ENCODE peak calls at places on chromosomes 12 and 14, in seven cellular contexts. One of them, this sample, is unnamed.

GRCh38 chr12:56927281-56927680 is 6.9 kb downstream of the SDR9C7 start:
- DNase-seq in DND-41: no peak
- DNase-seq in bronchial epithelial cell: no peak
- DNase-seq in A549: no peak
- DNase-seq in esophagus squamous epithelium: no peak
- DNase-seq in AG10803: no peak
- DNase-seq in coronary artery: no peak
- DNase-seq in this sample: no peak

GRCh38 chr12:109757671-109758265 is 44.1 kb downstream of the FAM222A start:
- DNase-seq in DND-41: no peak
- DNase-seq in bronchial epithelial cell: no peak
- DNase-seq in A549: no peak
- DNase-seq in esophagus squamous epithelium: no peak
- DNase-seq in AG10803: no peak
- DNase-seq in coronary artery: peak
- DNase-seq in this sample: no peak

GRCh38 chr14:88424573-88424972 is 39.1 kb downstream of the SPATA7 start:
- DNase-seq in DND-41: no peak
- DNase-seq in bronchial epithelial cell: no peak
- DNase-seq in A549: no peak
- DNase-seq in esophagus squamous epithelium: no peak
- DNase-seq in AG10803: peak
- DNase-seq in coronary artery: no peak
- DNase-seq in this sample: no peak

GRCh38 chr12:85923767-85924331 is 49.8 kb downstream of the NTS start:
- DNase-seq in DND-41: no peak
- DNase-seq in bronchial epithelial cell: peak
- DNase-seq in A549: peak
- DNase-seq in esophagus squamous epithelium: no peak
- DNase-seq in AG10803: peak
- DNase-seq in coronary artery: no peak
- DNase-seq in this sample: peak

GRCh38 chr14:47302121-47302520 is 373.3 kb downstream of the MDGA2 start:
- DNase-seq in DND-41: no peak
- DNase-seq in bronchial epithelial cell: no peak
- DNase-seq in A549: no peak
- DNase-seq in esophagus squamous epithelium: no peak
- DNase-seq in AG10803: no peak
- DNase-seq in coronary artery: no peak
- DNase-seq in this sample: no peak

GRCh38 chr14:72558721-72559120 is 335.2 kb downstream of the DPF3 start:
- DNase-seq in DND-41: no peak
- DNase-seq in bronchial epithelial cell: peak
- DNase-seq in A549: no peak
- DNase-seq in esophagus squamous epithelium: no peak
- DNase-seq in AG10803: peak
- DNase-seq in coronary artery: no peak
- DNase-seq in this sample: peak

GRCh38 chr14:24871302-24871701 is 178.6 kb downstream of the STXBP6 start:
- DNase-seq in DND-41: no peak
- DNase-seq in bronchial epithelial cell: no peak
- DNase-seq in A549: no peak
- DNase-seq in esophagus squamous epithelium: no peak
- DNase-seq in AG10803: no peak
- DNase-seq in coronary artery: no peak
- DNase-seq in this sample: no peak

GRCh38 chr12:12244341-12244740 is 22.5 kb downstream of the LRP6 start:
- DNase-seq in DND-41: no peak
- DNase-seq in bronchial epithelial cell: no peak
- DNase-seq in A549: no peak
- DNase-seq in esophagus squamous epithelium: no peak
- DNase-seq in AG10803: no peak
- DNase-seq in coronary artery: no peak
- DNase-seq in this sample: no peak

GRCh38 chr14:23566782-23567185 is 807 bp downstream of the AP1G2 start:
- DNase-seq in DND-41: no peak
- DNase-seq in bronchial epithelial cell: no peak
- DNase-seq in A549: peak
- DNase-seq in esophagus squamous epithelium: no peak
- DNase-seq in AG10803: peak
- DNase-seq in coronary artery: no peak
- DNase-seq in this sample: no peak

GRCh38 chr12:63821781-63822251 is 22.7 kb upstream of the SRGAP1 start:
- DNase-seq in DND-41: no peak
- DNase-seq in bronchial epithelial cell: no peak
- DNase-seq in A549: no peak
- DNase-seq in esophagus squamous epithelium: no peak
- DNase-seq in AG10803: peak
- DNase-seq in coronary artery: no peak
- DNase-seq in this sample: no peak

GRCh38 chr14:73251516-73252215 is 14.4 kb downstream of the PAPLN start:
- DNase-seq in DND-41: no peak
- DNase-seq in bronchial epithelial cell: no peak
- DNase-seq in A549: no peak
- DNase-seq in esophagus squamous epithelium: no peak
- DNase-seq in AG10803: no peak
- DNase-seq in coronary artery: no peak
- DNase-seq in this sample: no peak

GRCh38 chr14:75831455-75831854 is 150.3 kb downstream of the TGFB3 start:
- DNase-seq in DND-41: peak
- DNase-seq in bronchial epithelial cell: peak
- DNase-seq in A549: peak
- DNase-seq in esophagus squamous epithelium: no peak
- DNase-seq in AG10803: peak
- DNase-seq in coronary artery: no peak
- DNase-seq in this sample: no peak

GRCh38 chr12:128111333-128111732 is 155.6 kb upstream of the TMEM132C start:
- DNase-seq in DND-41: no peak
- DNase-seq in bronchial epithelial cell: no peak
- DNase-seq in A549: no peak
- DNase-seq in esophagus squamous epithelium: no peak
- DNase-seq in AG10803: no peak
- DNase-seq in coronary artery: no peak
- DNase-seq in this sample: no peak

GRCh38 chr12:72836184-72836583 is 564.0 kb downstream of the TRHDE start:
- DNase-seq in DND-41: no peak
- DNase-seq in bronchial epithelial cell: no peak
- DNase-seq in A549: no peak
- DNase-seq in esophagus squamous epithelium: no peak
- DNase-seq in AG10803: no peak
- DNase-seq in coronary artery: no peak
- DNase-seq in this sample: no peak

GRCh38 chr12:24198070-24198469 is 248.6 kb upstream of the SOX5 start:
- DNase-seq in DND-41: no peak
- DNase-seq in bronchial epithelial cell: no peak
- DNase-seq in A549: no peak
- DNase-seq in esophagus squamous epithelium: no peak
- DNase-seq in AG10803: no peak
- DNase-seq in coronary artery: no peak
- DNase-seq in this sample: no peak

GRCh38 chr12:120252071-120252906 is 13.2 kb downstream of the PXN start:
- DNase-seq in DND-41: peak
- DNase-seq in bronchial epithelial cell: no peak
- DNase-seq in A549: no peak
- DNase-seq in esophagus squamous epithelium: no peak
- DNase-seq in AG10803: no peak
- DNase-seq in coronary artery: no peak
- DNase-seq in this sample: no peak

GRCh38 chr12:14629832-14630688 is 62.4 kb upstream of the PLBD1 start:
- DNase-seq in DND-41: peak
- DNase-seq in bronchial epithelial cell: peak
- DNase-seq in A549: peak
- DNase-seq in esophagus squamous epithelium: no peak
- DNase-seq in AG10803: peak
- DNase-seq in coronary artery: no peak
- DNase-seq in this sample: peak

GRCh38 chr12:80293347-80293746 is 150.7 kb upstream of the PTPRQ start:
- DNase-seq in DND-41: no peak
- DNase-seq in bronchial epithelial cell: peak
- DNase-seq in A549: no peak
- DNase-seq in esophagus squamous epithelium: no peak
- DNase-seq in AG10803: no peak
- DNase-seq in coronary artery: no peak
- DNase-seq in this sample: no peak

GRCh38 chr12:82527165-82527780 is 159.4 kb upstream of the TMTC2 start:
- DNase-seq in DND-41: peak
- DNase-seq in bronchial epithelial cell: peak
- DNase-seq in A549: peak
- DNase-seq in esophagus squamous epithelium: no peak
- DNase-seq in AG10803: peak
- DNase-seq in coronary artery: no peak
- DNase-seq in this sample: peak

GRCh38 chr14:75519826-75520692 is 2.2 kb upstream of the BATF start:
- DNase-seq in DND-41: no peak
- DNase-seq in bronchial epithelial cell: peak
- DNase-seq in A549: no peak
- DNase-seq in esophagus squamous epithelium: no peak
- DNase-seq in AG10803: peak
- DNase-seq in coronary artery: no peak
- DNase-seq in this sample: peak

GRCh38 chr12:122840580-122841513 is 5.6 kb downstream of the HIP1R start:
- DNase-seq in DND-41: no peak
- DNase-seq in bronchial epithelial cell: peak
- DNase-seq in A549: no peak
- DNase-seq in esophagus squamous epithelium: no peak
- DNase-seq in AG10803: no peak
- DNase-seq in coronary artery: no peak
- DNase-seq in this sample: no peak

GRCh38 chr12:105936496-105936895 is 202.3 kb downstream of the NUAK1 start:
- DNase-seq in DND-41: no peak
- DNase-seq in bronchial epithelial cell: no peak
- DNase-seq in A549: no peak
- DNase-seq in esophagus squamous epithelium: no peak
- DNase-seq in AG10803: no peak
- DNase-seq in coronary artery: no peak
- DNase-seq in this sample: no peak

GRCh38 chr12:100058482-100059029 is 73.8 kb upstream of the ANKS1B start:
- DNase-seq in DND-41: no peak
- DNase-seq in bronchial epithelial cell: peak
- DNase-seq in A549: peak
- DNase-seq in esophagus squamous epithelium: no peak
- DNase-seq in AG10803: peak
- DNase-seq in coronary artery: no peak
- DNase-seq in this sample: peak

GRCh38 chr12:105418821-105419291 is 88.4 kb downstream of the C12orf75 start:
- DNase-seq in DND-41: no peak
- DNase-seq in bronchial epithelial cell: no peak
- DNase-seq in A549: no peak
- DNase-seq in esophagus squamous epithelium: no peak
- DNase-seq in AG10803: peak
- DNase-seq in coronary artery: no peak
- DNase-seq in this sample: no peak

GRCh38 chr12:92021665-92022033 is 124.0 kb downstream of the BTG1 start:
- DNase-seq in DND-41: no peak
- DNase-seq in bronchial epithelial cell: no peak
- DNase-seq in A549: no peak
- DNase-seq in esophagus squamous epithelium: no peak
- DNase-seq in AG10803: no peak
- DNase-seq in coronary artery: no peak
- DNase-seq in this sample: no peak

GRCh38 chr12:6451348-6452244 is at the start of gene TAPBPL:
- DNase-seq in DND-41: peak
- DNase-seq in bronchial epithelial cell: peak
- DNase-seq in A549: peak
- DNase-seq in esophagus squamous epithelium: peak
- DNase-seq in AG10803: peak
- DNase-seq in coronary artery: peak
- DNase-seq in this sample: peak

GRCh38 chr12:3042394-3042793 is 34.8 kb upstream of the TSPAN9 start:
- DNase-seq in DND-41: no peak
- DNase-seq in bronchial epithelial cell: no peak
- DNase-seq in A549: no peak
- DNase-seq in esophagus squamous epithelium: no peak
- DNase-seq in AG10803: no peak
- DNase-seq in coronary artery: no peak
- DNase-seq in this sample: no peak

GRCh38 chr14:34498684-34499412 is 36.8 kb upstream of the SPTSSA start:
- DNase-seq in DND-41: peak
- DNase-seq in bronchial epithelial cell: peak
- DNase-seq in A549: peak
- DNase-seq in esophagus squamous epithelium: no peak
- DNase-seq in AG10803: no peak
- DNase-seq in coronary artery: no peak
- DNase-seq in this sample: peak

GRCh38 chr12:114682920-114683708 is 861 bp downstream of the TBX3 start:
- DNase-seq in DND-41: no peak
- DNase-seq in bronchial epithelial cell: no peak
- DNase-seq in A549: peak
- DNase-seq in esophagus squamous epithelium: no peak
- DNase-seq in AG10803: peak
- DNase-seq in coronary artery: no peak
- DNase-seq in this sample: no peak

DNA sequence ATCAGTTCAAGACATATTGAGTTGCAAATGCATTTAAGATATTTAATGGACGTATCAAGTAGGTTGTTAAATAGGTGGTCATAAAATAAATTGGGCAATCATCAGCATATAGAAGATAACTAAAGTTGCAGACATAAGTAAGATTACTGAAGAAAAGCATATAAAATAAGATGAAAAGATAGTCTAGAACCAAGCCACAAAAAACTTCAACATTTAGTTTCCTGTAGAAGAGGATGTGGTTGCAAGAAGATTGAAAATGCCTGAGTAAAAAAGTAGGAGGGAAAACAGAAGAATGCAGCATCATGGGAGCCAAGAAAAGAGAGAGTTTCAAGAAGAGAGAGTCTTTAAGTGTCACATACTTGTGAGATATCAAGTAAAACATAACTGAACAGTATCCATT is 17.6 kb upstream of the SLC16A7 start:
- DNase-seq in DND-41: peak
- DNase-seq in bronchial epithelial cell: no peak
- DNase-seq in A549: no peak
- DNase-seq in esophagus squamous epithelium: no peak
- DNase-seq in AG10803: no peak
- DNase-seq in coronary artery: no peak
- DNase-seq in this sample: no peak
- H3K4me3 ChIP-seq in DND-41: no peak
- H3K4me3 ChIP-seq in bronchial epithelial cell: no peak
- H3K4me3 ChIP-seq in A549: no peak
- H3K4me3 ChIP-seq in esophagus squamous epithelium: no peak
- H3K4me3 ChIP-seq in AG10803: no peak
- H3K4me3 ChIP-seq in coronary artery: no peak
- H3K4me3 ChIP-seq in this sample: no peak

GRCh38 chr14:104700224-104700623 is 10.8 kb downstream of the INF2 start:
- DNase-seq in DND-41: no peak
- DNase-seq in bronchial epithelial cell: no peak
- DNase-seq in A549: no peak
- DNase-seq in esophagus squamous epithelium: no peak
- DNase-seq in AG10803: no peak
- DNase-seq in coronary artery: no peak
- DNase-seq in this sample: no peak
- H3K4me3 ChIP-seq in DND-41: no peak
- H3K4me3 ChIP-seq in bronchial epithelial cell: no peak
- H3K4me3 ChIP-seq in A549: no peak
- H3K4me3 ChIP-seq in esophagus squamous epithelium: no peak
- H3K4me3 ChIP-seq in AG10803: no peak
- H3K4me3 ChIP-seq in coronary artery: peak
- H3K4me3 ChIP-seq in this sample: no peak

GRCh38 chr14:63964063-63964462 is 111.3 kb downstream of the SYNE2 start:
- DNase-seq in DND-41: no peak
- DNase-seq in bronchial epithelial cell: no peak
- DNase-seq in A549: no peak
- DNase-seq in esophagus squamous epithelium: no peak
- DNase-seq in AG10803: no peak
- DNase-seq in coronary artery: no peak
- DNase-seq in this sample: no peak
- H3K4me3 ChIP-seq in DND-41: no peak
- H3K4me3 ChIP-seq in bronchial epithelial cell: no peak
- H3K4me3 ChIP-seq in A549: no peak
- H3K4me3 ChIP-seq in esophagus squamous epithelium: no peak
- H3K4me3 ChIP-seq in AG10803: no peak
- H3K4me3 ChIP-seq in coronary artery: no peak
- H3K4me3 ChIP-seq in this sample: no peak

GRCh38 chr12:69901141-69901900 is 76.3 kb downstream of the MYRFL start:
- DNase-seq in DND-41: no peak
- DNase-seq in bronchial epithelial cell: no peak
- DNase-seq in A549: no peak
- DNase-seq in esophagus squamous epithelium: no peak
- DNase-seq in AG10803: peak
- DNase-seq in coronary artery: no peak
- DNase-seq in this sample: no peak
- H3K4me3 ChIP-seq in DND-41: no peak
- H3K4me3 ChIP-seq in bronchial epithelial cell: no peak
- H3K4me3 ChIP-seq in A549: no peak
- H3K4me3 ChIP-seq in esophagus squamous epithelium: no peak
- H3K4me3 ChIP-seq in AG10803: no peak
- H3K4me3 ChIP-seq in coronary artery: no peak
- H3K4me3 ChIP-seq in this sample: no peak